ENCODE peak calls at places on chromosomes 7 and 10, in four cellular contexts. U is mesothelial cell of epicardium, B is AG10803, Y is posterior cingulate gyrus. P is an unnamed sample.

GRCh38 chr10:48416584-48417232 is 110.2 kb downstream of the MAPK8 start:
- DNase-seq in U (no peak), B (peak; percentile 8), Y (no peak), P (no peak)

GRCh38 chr10:110724116-110724701 is 80.1 kb downstream of the RBM20 start:
- DNase-seq in U (no peak), B (no peak), Y (no peak), P (no peak)

GRCh38 chr7:36490335-36490940 is 100.8 kb downstream of the ANLN start:
- DNase-seq in U (no peak), B (no peak), Y (no peak), P (no peak)

GRCh38 chr10:46516660-46517416 is 39.6 kb downstream of the GPRIN2 start:
- DNase-seq in U (peak; percentile 37), B (peak; percentile 92), Y (peak; percentile 4), P (peak; percentile 1)

GRCh38 chr7:30028749-30029635 is 780 bp downstream of the PLEKHA8 start:
- DNase-seq in U (no peak), B (peak; percentile 44), Y (peak; percentile 28), P (peak; percentile 62)

GRCh38 chr10:112774808-112775207 is 175.2 kb upstream of the TCF7L2 start:
- DNase-seq in U (no peak), B (no peak), Y (no peak), P (peak; percentile 42)

GRCh38 chr10:101655581-101655980 is 39.4 kb downstream of the FBXW4 start:
- DNase-seq in U (no peak), B (peak; percentile 54), Y (no peak), P (no peak)

GRCh38 chr7:115004121-115004520 is 82.2 kb downstream of the MDFIC start:
- DNase-seq in U (no peak), B (no peak), Y (no peak), P (no peak)

GRCh38 chr7:100208911-100209408 is 10.8 kb upstream of the PVRIG start:
- DNase-seq in U (no peak), B (no peak), Y (no peak), P (no peak)

GRCh38 chr7:36854652-36855051 is 130.4 kb upstream of the AOAH start:
- DNase-seq in U (no peak), B (no peak), Y (no peak), P (no peak)

GRCh38 chr7:16347461-16348192 is 73.7 kb downstream of the CRPPA start:
- DNase-seq in U (no peak), B (peak; percentile 21), Y (no peak), P (no peak)

GRCh38 chr10:128854965-128855364 is 612.1 kb upstream of the MGMT start:
- DNase-seq in U (peak; percentile 77), B (peak; percentile 6), Y (peak; percentile 44), P (peak; percentile 85)

GRCh38 chr10:120327671-120328070 is 129.4 kb upstream of the PLPP4 start:
- DNase-seq in U (no peak), B (no peak), Y (no peak), P (no peak)

GRCh38 chr7:155807013-155807804 is 5.1 kb downstream of the SHH start:
- DNase-seq in U (no peak), B (no peak), Y (no peak), P (no peak)

GRCh38 chr7:139004321-139005075 is 23.3 kb upstream of the KIAA1549 start:
- DNase-seq in U (no peak), B (no peak), Y (no peak), P (no peak)

GRCh38 chr10:112512294-112512693 is 65.3 kb downstream of the VTI1A start:
- DNase-seq in U (no peak), B (no peak), Y (no peak), P (no peak)

GRCh38 chr10:88212069-88212468 is 348.6 kb downstream of the PTEN start:
- DNase-seq in U (no peak), B (no peak), Y (no peak), P (no peak)

GRCh38 chr10:91689731-91690168 is 56.9 kb upstream of the PPP1R3C start:
- DNase-seq in U (no peak), B (peak; percentile 73), Y (no peak), P (no peak)

GRCh38 chr10:125264091-125264490 is 103.7 kb upstream of the CTBP2 start:
- DNase-seq in U (no peak), B (peak; percentile 6), Y (no peak), P (no peak)

GRCh38 chr7:320297-320696 is 30.3 kb downstream of the FOXL3 start:
- DNase-seq in U (no peak), B (no peak), Y (no peak), P (no peak)

GRCh38 chr7:126574276-126574675 is 678.5 kb downstream of the GRM8 start:
- DNase-seq in U (no peak), B (no peak), Y (no peak), P (no peak)

GRCh38 chr7:26642416-26642815 is 222.0 kb downstream of the SKAP2 start:
- DNase-seq in U (no peak), B (no peak), Y (no peak), P (no peak)

GRCh38 chr10:61140765-61141392 is 196.9 kb upstream of the RHOBTB1 start:
- DNase-seq in U (no peak), B (peak; percentile 74), Y (no peak), P (peak; percentile 59)

GRCh38 chr10:95241533-95241932 is 47.5 kb downstream of the ACSM6 start:
- DNase-seq in U (no peak), B (no peak), Y (no peak), P (no peak)

GRCh38 chr10:103575416-103576075 is 82.0 kb downstream of the NEURL1 start:
- DNase-seq in U (no peak), B (no peak), Y (no peak), P (no peak)

GRCh38 chr7:148337566-148337965 is 253.0 kb upstream of the C7orf33 start:
- DNase-seq in U (no peak), B (no peak), Y (no peak), P (no peak)

GRCh38 chr10:89390875-89391576 is 1.4 kb upstream of the IFIT1 start:
- DNase-seq in U (no peak), B (no peak), Y (no peak), P (no peak)

GRCh38 chr10:117788911-117789310 is 246.4 kb downstream of the EMX2 start:
- DNase-seq in U (no peak), B (no peak), Y (no peak), P (no peak)

GRCh38 chr7:2956526-2957368 is 86.9 kb downstream of the CARD11 start:
- DNase-seq in U (peak; percentile 25), B (peak; percentile 14), Y (no peak), P (peak; percentile 5)

GRCh38 chr10:113126506-113127192 is 176.6 kb downstream of the TCF7L2 start:
- DNase-seq in U (peak; percentile 71), B (peak; percentile 77), Y (peak; percentile 54), P (peak; percentile 62)

GRCh38 chr7:134368851-134369533 is 52.3 kb upstream of the SLC35B4 start:
- DNase-seq in U (no peak), B (peak; percentile 94), Y (no peak), P (no peak)

GRCh38 chr7:8365499-8366110 is 67.8 kb upstream of the NXPH1 start:
- DNase-seq in U (no peak), B (no peak), Y (no peak), P (no peak)

GRCh38 chr7:42661312-42661711 is 250.6 kb downstream of the C7orf25 start:
- DNase-seq in U (no peak), B (peak; percentile 82), Y (no peak), P (no peak)

GRCh38 chr10:116627386-116627933 is 6.7 kb downstream of the PNLIPRP2 start:
- DNase-seq in U (no peak), B (no peak), Y (no peak), P (no peak)

GRCh38 chr10:620971-621370 is 68.5 kb downstream of the DIP2C start:
- DNase-seq in U (no peak), B (no peak), Y (no peak), P (no peak)

GRCh38 chr10:26890956-26891355 is 30.2 kb upstream of the ABI1 start:
- DNase-seq in U (peak; percentile 44), B (peak; percentile 74), Y (no peak), P (peak; percentile 54)

GRCh38 chr10:4532467-4532866 is 293.5 kb upstream of the AKR1E2 start:
- DNase-seq in U (no peak), B (peak; percentile 90), Y (no peak), P (no peak)

GRCh38 chr7:142711196-142711595 is 38.1 kb upstream of the PRSS1 start:
- DNase-seq in U (no peak), B (no peak), Y (no peak), P (no peak)

GRCh38 chr10:97016728-97017473 is 168.9 kb downstream of the SLIT1 start:
- DNase-seq in U (no peak), B (no peak), Y (no peak), P (peak; percentile 59)

P was measured in head of caudate nucleus.